ENCODE peak calls at places on chromosomes 11 and 22, in five cellular contexts. Y is stimulated activated CD8-positive, alpha-beta memory T cell treated with anti-CD3 and anti-CD28 coated beads, Interleukin-15, amount 100 ng/mL, for 1 hour; M is NAMALWA; V is activated CD4-positive, alpha-beta T cell treated with anti-CD3 and anti-CD28 coated beads, Interleukin-2, amount 50 U/mL, for 24 hours; F is non-pigmented ciliary epithelial cell. P is an unnamed sample.

GRCh38 chr11:91805293-91805692 is 419.3 kb upstream of the FAT3 start:
- DNase-seq in V (no peak), Y (no peak), M (no peak), F (no peak), P (no peak)

GRCh38 chr11:64343740-64344133 is 3.7 kb downstream of the CCDC88B start:
- DNase-seq in F (no peak), V (no peak), M (no peak), Y (no peak), P (no peak)

GRCh38 chr11:114183041-114183511 is 113.1 kb upstream of the NNMT start:
- DNase-seq in M (no peak), Y (peak; percentile 30), V (peak; percentile 14), F (no peak), P (no peak)

GRCh38 chr11:116986521-116987105 is 111.6 kb downstream of the SIK3 start:
- DNase-seq in V (no peak), F (peak; percentile 50), M (peak; percentile 68), Y (no peak), P (no peak)

GRCh38 chr22:28917747-28918543 is 34.6 kb downstream of the ZNRF3 start:
- DNase-seq in M (peak; percentile 26), Y (no peak), V (no peak), F (no peak), P (no peak)

GRCh38 chr11:28090052-28090749 is 17.8 kb downstream of the KIF18A start:
- DNase-seq in V (no peak), M (no peak), Y (no peak), F (no peak), P (no peak)

GRCh38 chr11:46413755-46414465 is 22.3 kb upstream of the CHRM4 start:
- DNase-seq in F (no peak), V (no peak), M (no peak), Y (no peak), P (no peak)

GRCh38 chr11:61632096-61632495 is 48.1 kb upstream of the DAGLA start:
- DNase-seq in M (no peak), Y (no peak), V (no peak), F (no peak), P (no peak)

GRCh38 chr22:44462246-44463015 is 35.6 kb downstream of the RTL6 start:
- DNase-seq in V (no peak), M (no peak), Y (no peak), F (no peak), P (no peak)

GRCh38 chr11:108117746-108118371 is 3.5 kb upstream of the ACAT1 start:
- DNase-seq in M (peak; percentile 74), Y (no peak), V (no peak), F (no peak), P (peak; percentile 91)

GRCh38 chr11:46348986-46349401 is 1.7 kb downstream of the DGKZ start:
- DNase-seq in F (no peak), M (peak; percentile 47), V (no peak), Y (no peak), P (peak; percentile 67)

GRCh38 chr22:27139935-27140493 is 482.6 kb downstream of the MIAT start:
- DNase-seq in Y (no peak), F (peak; percentile 70), V (no peak), M (no peak), P (no peak)

GRCh38 chr11:57429946-57430345 is 3.0 kb upstream of the SLC43A3 start:
- DNase-seq in M (no peak), V (no peak), Y (no peak), F (no peak), P (no peak)

GRCh38 chr22:35418088-35418487 is 18.1 kb downstream of the MCM5 start:
- DNase-seq in Y (no peak), M (no peak), V (no peak), F (no peak), P (no peak)

GRCh38 chr22:50269573-50270301 is 443 bp downstream of the MAPK11 start:
- DNase-seq in V (no peak), M (peak; percentile 57), F (no peak), Y (no peak), P (peak; percentile 89)

GRCh38 chr11:67271548-67272284 is 5.4 kb downstream of the GRK2 start:
- DNase-seq in Y (no peak), M (peak; percentile 52), V (no peak), F (no peak), P (peak; percentile 75)

P was measured in Karpas-422.